ENCODE peak calls at places on chromosomes 4 and X, in seven cellular contexts. K is HFFc6; O is smooth muscle cell of the brain vasculature; N is breast epithelium; U is kidney tubule cell; D is effector CD4-positive, alpha-beta T cell; Z is hepatic stellate cell. B is an unnamed sample.

GRCh38 chr4:55865228-55865806 is 11.9 kb downstream of the EXOC1 start:
- DNase-seq in K (peak), O (no peak), N (no peak), U (peak), D (no peak), Z (peak), B (no peak)

GRCh38 chr4:107363137-107363536 is 327.0 kb upstream of the DKK2 start:
- DNase-seq in K (no peak), O (no peak), N (no peak), U (no peak), D (no peak), Z (no peak), B (no peak)

GRCh38 chr4:21991050-21991449 is 42.5 kb upstream of the KCNIP4 start:
- DNase-seq in K (peak), O (no peak), N (no peak), U (no peak), D (no peak), Z (no peak), B (no peak)

GRCh38 chrX:138986235-138986634 is 274.7 kb upstream of the FGF13 start:
- DNase-seq in K (no peak), O (no peak), N (no peak), U (peak), D (no peak), Z (no peak), B (no peak)

GRCh38 chr4:24352112-24352511 is 232.2 kb downstream of the DHX15 start:
- DNase-seq in K (no peak), O (no peak), N (no peak), U (no peak), D (no peak), Z (no peak), B (no peak)

GRCh38 chrX:74535211-74535621 is 79.2 kb downstream of the RLIM start:
- DNase-seq in K (peak), O (no peak), N (no peak), U (peak), D (no peak), Z (peak), B (peak)

GRCh38 chr4:138189212-138189611 is 52.9 kb downstream of the SLC7A11 start:
- DNase-seq in K (no peak), O (no peak), N (no peak), U (no peak), D (no peak), Z (no peak), B (no peak)

GRCh38 chr4:34250562-34250961 is 1993.8 kb downstream of the ARAP2 start:
- DNase-seq in K (peak), O (no peak), N (no peak), U (peak), D (no peak), Z (no peak), B (no peak)

GRCh38 chrX:29690061-29690460 is 525.3 kb upstream of the MAGEB2 start:
- DNase-seq in K (peak), O (no peak), N (no peak), U (no peak), D (no peak), Z (peak), B (no peak)

GRCh38 chrX:110142096-110142495 is 139.2 kb downstream of the TMEM164 start:
- DNase-seq in K (no peak), O (no peak), N (peak), U (no peak), D (no peak), Z (no peak), B (no peak)

GRCh38 chr4:183840311-183840710 is 64.8 kb upstream of the STOX2 start:
- DNase-seq in K (peak), O (peak), N (peak), U (peak), D (peak), Z (peak), B (peak)

GRCh38 chrX:106955004-106955772 is 35.0 kb downstream of the CLDN2 start:
- DNase-seq in K (peak), O (peak), N (no peak), U (peak), D (no peak), Z (no peak), B (peak)